ENCODE peak calls at places on chromosomes 12 and 14, in five cellular contexts. D is CD4-positive, alpha-beta T cell; Y is heart right ventricle; L is astrocyte of the spinal cord; M is CD14-positive monocyte. O is an unnamed sample.
A peak's percentile ranks its signal among the peaks of the same experiment; 100 is the strongest.

GRCh38 chr12:15788266-15789214 is 648 bp downstream of the EPS8 start:
- DNase-seq in D (no peak), Y (peak; percentile 16), M (no peak), L (peak; percentile 63), O (peak; percentile 62)

GRCh38 chr14:93045965-93046695 is 69.6 kb downstream of the ITPK1 start:
- DNase-seq in M (no peak), D (no peak), Y (no peak), L (peak; percentile 85), O (no peak)

GRCh38 chr12:27382126-27382795 is 49.6 kb downstream of the BMAL2 start:
- DNase-seq in L (peak; percentile 35), D (no peak), M (no peak), Y (no peak), O (no peak)

GRCh38 chr14:50320279-50320678 is 8.2 kb downstream of the DMAC2L start:
- DNase-seq in D (no peak), Y (no peak), M (no peak), L (peak; percentile 51), O (no peak)

GRCh38 chr12:115584156-115584555 is 693.3 kb downstream of the MED13L start:
- DNase-seq in Y (no peak), D (no peak), M (no peak), L (no peak), O (no peak)

GRCh38 chr12:32736445-32736844 is 19.3 kb downstream of the YARS2 start:
- DNase-seq in L (no peak), D (no peak), Y (no peak), M (no peak), O (no peak)

GRCh38 chr14:101248056-101248725 is 313.1 kb upstream of the DIO3 start:
- DNase-seq in M (peak; percentile 44), D (no peak), Y (no peak), L (no peak), O (no peak)

GRCh38 chr14:77830692-77831091 is 30.8 kb downstream of the ADCK1 start:
- DNase-seq in L (no peak), D (no peak), Y (no peak), M (no peak), O (no peak)

GRCh38 chr12:128994869-128995268 is 141.6 kb downstream of the GLT1D1 start:
- DNase-seq in L (no peak), M (no peak), Y (no peak), D (no peak), O (no peak)

GRCh38 chr14:76136476-76137160 is 15.1 kb upstream of the GPATCH2L start:
- DNase-seq in Y (no peak), L (no peak), M (no peak), D (no peak), O (no peak)

GRCh38 chr12:4355843-4356327 is 23.6 kb downstream of the FGF23 start:
- DNase-seq in D (no peak), Y (peak; percentile 21), M (peak; percentile 47), L (peak; percentile 15), O (peak; percentile 44)

GRCh38 chr12:26798013-26798412 is 35.0 kb downstream of the ITPR2 start:
- DNase-seq in Y (no peak), L (peak; percentile 50), D (no peak), M (no peak), O (no peak)

GRCh38 chr12:81819991-81820633 is 61.0 kb upstream of the PPFIA2 start:
- DNase-seq in M (no peak), D (no peak), L (peak; percentile 81), Y (no peak), O (no peak)

GRCh38 chr12:117686210-117686609 is 282.6 kb downstream of the KSR2 start:
- DNase-seq in M (no peak), Y (no peak), D (no peak), L (no peak), O (no peak)

GRCh38 chr14:64950889-64951288 is 8.3 kb upstream of the GPX2 start:
- DNase-seq in L (no peak), Y (peak; percentile 48), D (no peak), M (no peak), O (no peak)

GRCh38 chr14:22384167-22384549 is 204.9 kb downstream of the DAD1 start:
- DNase-seq in D (no peak), Y (no peak), L (no peak), M (no peak), O (no peak)

GRCh38 chr12:119171266-119171665 is 7.5 kb upstream of the HSPB8 start:
- DNase-seq in L (no peak), D (no peak), Y (no peak), M (no peak), O (no peak)

GRCh38 chr12:115088328-115088994 is 404.5 kb upstream of the TBX3 start:
- DNase-seq in L (no peak), M (no peak), Y (peak; percentile 26), D (no peak), O (no peak)

GRCh38 chr14:23366163-23366921 is 1.4 kb upstream of the EFS start:
- DNase-seq in Y (peak; percentile 79), D (no peak), L (peak; percentile 49), M (no peak), O (peak; percentile 68)

GRCh38 chr14:96092936-96093335 is 53.8 kb downstream of the C14orf132 start:
- DNase-seq in Y (no peak), M (no peak), L (no peak), D (no peak), O (no peak)

GRCh38 chr14:100523131-100523530 is 64.1 kb downstream of the BEGAIN start:
- DNase-seq in M (no peak), D (no peak), L (no peak), Y (no peak), O (no peak)

GRCh38 chr14:70889555-70889954 is 17.7 kb upstream of the PCNX1 start:
- DNase-seq in M (no peak), D (no peak), L (no peak), Y (no peak), O (no peak)

GRCh38 chr14:70887207-70888150 is 19.8 kb upstream of the PCNX1 start:
- DNase-seq in Y (no peak), D (no peak), L (peak; percentile 80), M (peak; percentile 53), O (no peak)

GRCh38 chr14:70888681-70889175 is 18.5 kb upstream of the PCNX1 start:
- DNase-seq in L (peak; percentile 54), M (peak; percentile 50), Y (no peak), D (no peak), O (no peak)

GRCh38 chr14:70886421-70887206 is 20.6 kb upstream of the PCNX1 start:
- DNase-seq in Y (no peak), M (no peak), L (no peak), D (peak; percentile 7), O (no peak)

DNA sequence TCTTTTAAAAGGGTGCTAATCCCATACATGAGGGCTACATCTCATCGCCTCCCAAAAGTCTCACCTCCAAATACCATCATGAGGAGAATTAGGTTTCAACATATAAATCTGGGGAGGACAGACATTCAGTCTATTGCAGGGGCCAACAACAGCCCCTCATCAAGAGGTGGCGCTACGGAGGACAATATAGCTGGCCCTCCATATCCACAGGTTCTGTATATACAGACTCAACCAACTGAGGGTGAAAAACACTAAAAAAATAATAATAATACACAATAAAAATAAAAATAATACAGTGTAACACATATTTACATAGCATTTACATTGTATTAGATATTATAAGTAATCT is 19.1 kb upstream of the PCNX1 start:
- DNase-seq in Y (no peak), L (no peak), M (no peak), D (no peak), O (no peak)
- TF ChIP-seq CTCF in Y (no peak), L (no peak), M (no peak), D (no peak), O (no peak)

DNA sequence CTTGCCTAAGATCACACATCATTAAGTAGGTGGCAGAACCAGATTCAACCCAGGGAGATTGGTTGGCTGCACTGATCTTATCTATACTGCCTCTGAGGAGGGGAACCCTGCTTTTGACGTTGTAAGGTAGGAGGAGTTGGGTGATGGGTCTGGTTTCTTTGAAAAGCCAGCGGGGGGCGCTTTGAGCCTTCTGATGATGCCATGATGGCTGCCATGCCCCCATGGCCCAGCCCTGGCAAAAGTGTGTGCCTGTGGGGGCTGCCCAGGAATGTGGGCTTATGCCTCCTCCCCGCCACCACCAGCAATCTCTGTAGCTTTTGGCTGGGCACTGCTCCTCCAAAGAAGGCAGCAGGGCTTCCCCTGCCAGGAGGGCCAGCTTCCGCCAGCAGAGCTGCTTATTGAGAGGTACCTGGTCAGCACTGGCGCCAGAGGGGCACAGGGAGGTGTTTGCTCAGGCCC is 224.3 kb downstream of the SLC41A2 start:
- DNase-seq in M (no peak), D (no peak), L (no peak), Y (no peak), O (no peak)
- TF ChIP-seq CTCF in M (no peak), D (no peak), L (no peak), Y (peak; percentile 30), O (no peak)

DNA sequence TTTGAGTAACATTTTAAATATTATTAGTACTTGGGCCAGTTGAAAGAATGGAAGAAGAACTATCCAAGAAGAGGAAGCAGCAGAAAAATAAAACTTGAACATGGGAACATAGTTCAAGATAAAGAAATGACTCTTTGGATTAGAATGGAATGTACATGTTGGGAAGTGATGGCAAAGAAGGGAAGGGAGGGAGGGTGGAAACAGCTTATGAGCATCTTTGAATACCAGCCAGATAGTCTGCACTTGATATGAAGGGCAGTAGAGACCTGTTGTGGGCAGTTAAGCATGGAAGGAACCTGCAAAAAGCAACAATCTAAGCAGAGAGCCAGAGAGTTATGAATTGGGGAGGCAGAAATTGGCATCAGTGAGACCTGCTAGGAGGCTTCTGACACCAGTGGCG is 10.0 kb upstream of the IL22 start:
- DNase-seq in L (no peak), M (no peak), D (no peak), Y (no peak), O (no peak)
- TF ChIP-seq CTCF in L (no peak), M (no peak), D (no peak), Y (no peak), O (no peak)

DNA sequence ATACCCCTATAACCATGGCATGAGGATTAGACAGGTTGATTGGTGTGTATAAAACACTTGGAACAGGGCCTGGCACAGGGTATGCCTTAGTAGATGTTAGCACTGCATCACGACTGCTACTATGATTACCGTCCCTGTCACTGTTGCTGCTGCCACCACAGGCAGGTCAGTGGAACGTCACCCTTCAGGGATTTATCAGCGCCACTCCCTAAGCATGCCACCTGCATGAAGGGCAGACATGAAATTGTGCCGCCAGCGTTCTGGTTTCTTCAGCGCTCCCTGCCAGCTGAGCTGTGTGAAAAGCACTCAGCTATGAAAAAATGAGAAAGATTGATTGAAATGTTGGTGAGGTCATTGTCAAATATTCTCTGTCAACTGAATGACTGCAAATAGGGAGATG is 477.0 kb downstream of the DPF3 start:
- DNase-seq in D (no peak), L (no peak), M (no peak), Y (no peak), O (no peak)
- TF ChIP-seq CTCF in D (no peak), L (no peak), M (no peak), Y (no peak), O (no peak)

GRCh38 chr12:106790020-106790419 is 15.5 kb downstream of the RIC8B start:
- DNase-seq in Y (no peak), M (no peak), L (no peak), D (no peak), O (no peak)
- TF ChIP-seq CTCF in Y (no peak), M (no peak), L (peak; percentile 12), D (no peak), O (peak; percentile 30)

GRCh38 chr14:62557416-62557815 is 487.8 kb downstream of the KCNH5 start:
- DNase-seq in M (no peak), D (no peak), L (no peak), Y (no peak), O (no peak)
- TF ChIP-seq CTCF in M (no peak), D (no peak), L (no peak), Y (no peak), O (no peak)